ENCODE peak calls at places on chromosomes 11 and 22, in four cellular contexts. A is transverse colon, H is sigmoid colon, J is uterus. V is an unnamed sample.
A peak's percentile ranks its signal among the peaks of the same experiment; 100 is the strongest.

GRCh38 chr11:95138448-95138847 is 48.8 kb downstream of the ENDOD1 start:
- DNase-seq in J (no peak), A (no peak), H (no peak), V (no peak)

GRCh38 chr11:970319-970871 is 44.7 kb downstream of the AP2A2 start:
- DNase-seq in J (no peak), A (no peak), H (no peak), V (no peak)

GRCh38 chr11:64233913-64234839 is at the start of gene VEGFB:
- DNase-seq in H (peak; percentile 91), J (peak; percentile 80), A (peak; percentile 86), V (peak; percentile 55)

GRCh38 chr11:95877288-95877687 is 46.6 kb downstream of the MTMR2 start:
- DNase-seq in A (no peak), H (no peak), J (no peak), V (no peak)

GRCh38 chr22:46827072-46827780 is 64.8 kb downstream of the TBC1D22A start:
- DNase-seq in H (no peak), A (no peak), J (no peak), V (no peak)

GRCh38 chr11:31812392-31813241 is 1.5 kb upstream of the PAX6 start:
- DNase-seq in A (no peak), H (no peak), J (no peak), V (no peak)

GRCh38 chr22:20137671-20138416 is 6.2 kb downstream of the ZDHHC8 start:
- DNase-seq in J (no peak), A (no peak), H (no peak), V (no peak)

GRCh38 chr11:64619811-64620285 is 28.8 kb downstream of the SLC22A12 start:
- DNase-seq in A (peak; percentile 23), H (peak; percentile 86), J (peak; percentile 86), V (no peak)

GRCh38 chr11:44632466-44633123 is 67.1 kb downstream of the CD82 start:
- DNase-seq in J (no peak), A (peak; percentile 29), H (peak; percentile 74), V (no peak)

GRCh38 chr11:66976048-66976467 is 954 bp downstream of the C11orf86 start:
- DNase-seq in J (no peak), H (no peak), A (no peak), V (no peak)
- TF ChIP-seq CTCF in J (peak; percentile 38), H (no peak), A (peak; percentile 31), V (peak; percentile 15)

GRCh38 chr22:37569009-37569920 is 9.0 kb downstream of the CDC42EP1 start:
- DNase-seq in H (no peak), A (peak; percentile 86), J (no peak), V (no peak)
- TF ChIP-seq POLR2A in H (no peak), A (peak; percentile 52), J (no peak), V (no peak)

DNA sequence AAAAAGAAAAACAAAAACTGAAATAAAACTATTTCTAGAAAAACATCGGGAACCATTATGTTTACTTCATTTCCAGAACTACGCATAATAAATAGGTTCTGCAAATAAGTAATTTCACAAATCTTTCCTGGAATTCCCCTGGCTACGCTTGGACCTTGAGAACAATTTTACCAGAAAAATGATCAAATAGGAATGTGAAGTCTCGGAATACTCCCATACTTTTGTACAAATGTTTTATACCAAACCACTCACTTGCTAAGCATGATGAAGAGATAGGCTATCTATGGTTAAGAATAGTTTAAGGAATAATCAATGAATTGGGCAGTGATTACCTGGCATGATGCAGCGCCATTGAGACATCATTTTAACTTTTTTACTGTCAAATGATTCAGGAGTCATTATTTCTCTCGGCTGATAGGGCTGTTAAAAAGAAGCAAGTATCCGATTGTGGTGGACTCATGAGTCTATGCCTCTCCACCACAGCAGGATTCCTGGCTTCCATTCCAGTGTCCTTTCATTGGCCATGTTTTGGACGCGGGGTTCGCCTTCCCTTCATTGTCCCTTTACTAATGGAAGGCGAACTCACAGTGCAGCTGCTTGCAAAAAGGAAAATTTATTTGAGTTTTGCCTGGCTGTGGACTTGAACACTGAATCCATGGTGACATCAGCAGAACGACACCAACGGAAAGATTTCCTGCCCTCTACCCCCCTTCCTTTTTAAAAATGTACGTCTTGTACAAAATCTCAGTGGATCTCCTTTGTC is 39.9 kb upstream of the BLID start:
- DNase-seq in J (no peak), H (no peak), A (no peak), V (no peak)
- H3K27ac ChIP-seq in J (peak overlapping the region; percentile 93), H (peak overlapping the region; percentile 86), A (peak overlapping the region; percentile 82), V (peak overlapping the region; percentile 34)

DNA sequence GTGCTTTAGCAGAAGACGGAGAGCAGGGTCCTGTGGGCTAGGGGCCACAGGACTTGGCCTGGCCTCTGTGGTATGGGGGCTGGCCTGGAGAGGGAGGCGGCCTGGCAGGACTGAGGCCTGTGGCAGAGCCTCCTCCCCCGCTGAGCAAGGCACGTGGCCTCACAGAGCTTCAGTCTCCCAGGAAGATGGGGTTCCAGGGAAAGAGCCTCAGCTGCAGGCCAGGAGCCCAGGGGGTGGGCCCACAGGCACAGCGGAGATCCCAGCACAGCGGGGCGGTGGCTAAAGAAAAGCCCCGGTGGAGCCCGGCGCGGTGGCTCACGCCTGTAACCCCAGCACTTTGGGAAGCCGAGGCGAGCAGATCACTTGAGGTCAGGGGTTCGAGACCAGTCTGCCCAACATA is 2.2 kb downstream of the MAPK12 start:
- DNase-seq in H (no peak), A (no peak), J (no peak), V (no peak)
- TF ChIP-seq CTCF in H (no peak), A (no peak), J (no peak), V (no peak)

DNA sequence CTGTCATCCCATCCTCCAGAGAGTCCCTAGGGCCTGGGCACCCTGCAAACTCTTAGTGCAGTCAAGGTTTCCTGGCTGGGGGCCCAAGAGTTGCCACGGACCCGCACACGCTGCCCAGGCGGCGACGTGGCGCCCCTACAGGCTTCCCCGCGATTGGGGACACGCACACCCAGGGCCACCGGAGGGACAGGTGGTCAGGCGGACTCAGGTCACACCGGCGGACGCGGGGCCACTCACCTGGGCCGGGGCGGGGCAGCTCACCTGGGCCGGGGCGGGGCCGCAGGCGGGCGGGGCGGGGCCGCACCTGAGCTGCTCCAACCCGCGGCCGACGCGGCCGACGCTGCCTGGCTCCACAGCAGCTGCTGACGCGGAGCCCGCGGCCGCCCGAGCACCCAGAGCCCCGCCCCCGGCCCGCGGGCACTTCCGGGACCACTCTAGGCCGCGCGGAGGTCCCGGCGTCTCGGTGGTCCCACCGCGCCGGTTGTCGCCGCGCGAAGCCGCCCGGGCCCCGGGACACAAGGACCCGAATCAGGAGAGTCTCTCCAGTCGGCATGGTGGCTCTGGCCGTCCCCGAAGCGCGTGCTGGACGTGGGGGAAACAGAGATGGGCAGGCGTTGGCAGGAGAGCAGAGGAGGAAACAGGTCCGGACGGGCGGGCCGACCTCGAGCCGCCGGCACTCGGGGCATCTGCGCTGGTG is at the start of gene ZNF70:
- DNase-seq in A (peak; percentile 93), H (peak; percentile 93), J (peak; percentile 84), V (peak; percentile 72)
- TF ChIP-seq POLR2A in A (peak; percentile 71), H (peak; percentile 40), J (peak; percentile 60), V (peak; percentile 53)

DNA sequence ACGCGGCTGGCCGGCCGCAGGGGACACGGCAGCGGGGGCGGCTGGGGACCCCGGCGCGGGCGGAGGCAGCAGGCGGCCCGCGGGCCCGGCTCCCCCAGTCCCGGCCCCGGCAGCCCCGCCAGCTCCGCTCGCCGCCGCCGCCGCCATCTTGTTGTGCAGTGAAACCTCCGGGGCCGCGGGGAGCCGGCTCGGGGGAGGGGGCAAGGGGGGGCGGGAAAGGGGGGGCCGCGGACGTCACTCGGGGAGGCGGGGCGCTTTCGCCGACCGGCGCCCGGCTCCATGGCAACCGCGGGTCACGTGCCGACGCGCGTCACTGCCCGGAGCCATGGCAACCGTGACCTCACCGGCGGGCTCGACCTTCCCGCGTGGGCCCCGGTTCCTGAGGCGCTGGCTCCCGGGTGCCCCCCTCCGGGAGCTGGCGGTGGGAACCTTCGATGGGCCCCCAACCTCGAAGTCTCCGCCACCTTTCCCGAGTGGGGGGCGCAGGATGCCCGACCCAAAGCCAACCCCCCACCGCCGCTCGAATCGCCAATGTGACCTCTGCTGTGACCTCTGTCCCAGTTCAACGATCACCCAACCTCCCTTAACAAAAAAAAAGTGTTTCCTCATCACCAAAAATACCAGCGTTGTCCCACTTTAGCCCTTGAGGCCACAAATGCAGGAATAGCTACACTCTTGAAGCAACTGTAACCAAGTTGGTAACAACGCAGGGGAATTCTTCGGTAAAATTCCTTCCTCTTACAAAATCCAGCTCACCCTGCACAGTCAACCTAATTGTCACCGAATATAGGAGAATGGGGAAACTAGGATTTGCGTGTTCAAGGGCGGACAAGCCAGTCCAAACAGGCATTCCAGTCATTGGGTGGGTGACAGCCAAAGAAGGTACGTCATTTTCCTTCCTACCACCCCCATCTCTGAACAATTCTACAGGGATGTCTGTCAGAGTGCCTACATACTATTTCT is at the start of gene SIK3:
- DNase-seq in A (peak; percentile 96), J (peak; percentile 95), H (peak; percentile 97), V (peak; percentile 89)
- H3K27ac ChIP-seq in A (peak within 1 kb of the TSS; percentile 98), J (peak within 1 kb of the TSS; percentile 99), H (peak within 1 kb of the TSS; percentile 97), V (peak within 1 kb of the TSS; percentile 99)

GRCh38 chr11:106105986-106106385 is 28.5 kb downstream of the AASDHPPT start:
- DNase-seq in J (no peak), H (no peak), A (no peak), V (no peak)

GRCh38 chr11:106098893-106099553 is 21.6 kb downstream of the AASDHPPT start:
- DNase-seq in A (no peak), J (no peak), H (no peak), V (no peak)

GRCh38 chr11:106101797-106102196 is 24.3 kb downstream of the AASDHPPT start:
- DNase-seq in H (no peak), A (no peak), J (no peak), V (no peak)

GRCh38 chr11:106101370-106101769 is 23.9 kb downstream of the AASDHPPT start:
- DNase-seq in H (no peak), J (no peak), A (no peak), V (no peak)
- TF ChIP-seq CTCF in H (no peak), J (no peak), A (no peak), V (no peak)

GRCh38 chr11:115918579-115918978 is 414.4 kb upstream of the CADM1 start:
- DNase-seq in A (no peak), J (no peak), H (no peak), V (no peak)

GRCh38 chr11:115921540-115921939 is 417.3 kb upstream of the CADM1 start:
- DNase-seq in H (no peak), A (no peak), J (no peak), V (no peak)

GRCh38 chr11:115920087-115920461 is 415.9 kb upstream of the CADM1 start:
- DNase-seq in A (no peak), J (no peak), H (no peak), V (no peak)

GRCh38 chr11:115920841-115921480 is 416.7 kb upstream of the CADM1 start:
- DNase-seq in J (no peak), H (no peak), A (no peak), V (no peak)

GRCh38 chr11:115919341-115920086 is 415.3 kb upstream of the CADM1 start:
- DNase-seq in A (no peak), H (no peak), J (no peak), V (no peak)
- TF ChIP-seq POLR2A in A (no peak), H (no peak), J (no peak), V (no peak)